ENCODE peak calls at places on chromosomes 16 and 17, in nine cellular contexts. One of them, this sample, is unnamed.
A peak's percentile ranks its signal among the peaks of the same experiment; 100 is the strongest.

GRCh38 chr17:48484850-48485249 is 46.0 kb downstream of the HOXB1 start:
- DNase-seq in body of pancreas: no peak
- DNase-seq in lower lobe of right lung: no peak
- DNase-seq in T-cell: no peak
- DNase-seq in WERI-Rb-1: no peak
- DNase-seq in neuronal stem cell: no peak
- DNase-seq in A549: no peak
- DNase-seq in MM.1S: no peak
- DNase-seq in EH: peak; percentile 73
- DNase-seq in this sample: no peak

GRCh38 chr17:42405963-42406495 is 17.0 kb downstream of the CAVIN1 start:
- DNase-seq in EH: peak; percentile 60
- DNase-seq in lower lobe of right lung: peak; percentile 90
- DNase-seq in MM.1S: peak; percentile 58
- DNase-seq in A549: peak; percentile 90
- DNase-seq in T-cell: peak; percentile 82
- DNase-seq in neuronal stem cell: no peak
- DNase-seq in body of pancreas: peak; percentile 88
- DNase-seq in WERI-Rb-1: peak; percentile 91
- DNase-seq in this sample: peak; percentile 74

GRCh38 chr16:3101841-3102470 is 2.9 kb upstream of the ZSCAN10 start:
- DNase-seq in neuronal stem cell: peak; percentile 51
- DNase-seq in A549: no peak
- DNase-seq in lower lobe of right lung: no peak
- DNase-seq in body of pancreas: no peak
- DNase-seq in WERI-Rb-1: no peak
- DNase-seq in MM.1S: no peak
- DNase-seq in T-cell: no peak
- DNase-seq in EH: no peak
- DNase-seq in this sample: no peak

GRCh38 chr17:39622380-39623006 is 4.3 kb upstream of the PPP1R1B start:
- DNase-seq in EH: no peak
- DNase-seq in neuronal stem cell: no peak
- DNase-seq in T-cell: no peak
- DNase-seq in A549: peak; percentile 56
- DNase-seq in lower lobe of right lung: no peak
- DNase-seq in body of pancreas: no peak
- DNase-seq in WERI-Rb-1: no peak
- DNase-seq in MM.1S: peak; percentile 27
- DNase-seq in this sample: peak; percentile 37

GRCh38 chr16:54522596-54522995 is 236.0 kb upstream of the IRX3 start:
- DNase-seq in T-cell: no peak
- DNase-seq in EH: no peak
- DNase-seq in A549: no peak
- DNase-seq in MM.1S: no peak
- DNase-seq in body of pancreas: no peak
- DNase-seq in lower lobe of right lung: no peak
- DNase-seq in WERI-Rb-1: no peak
- DNase-seq in neuronal stem cell: no peak
- DNase-seq in this sample: no peak

GRCh38 chr16:22109258-22109898 is 17.0 kb downstream of the VWA3A start:
- DNase-seq in T-cell: no peak
- DNase-seq in lower lobe of right lung: no peak
- DNase-seq in EH: no peak
- DNase-seq in A549: no peak
- DNase-seq in MM.1S: peak; percentile 85
- DNase-seq in body of pancreas: no peak
- DNase-seq in neuronal stem cell: no peak
- DNase-seq in WERI-Rb-1: no peak
- DNase-seq in this sample: no peak

GRCh38 chr17:56083475-56083874 is 69.8 kb upstream of the ANKFN1 start:
- DNase-seq in MM.1S: no peak
- DNase-seq in WERI-Rb-1: no peak
- DNase-seq in neuronal stem cell: no peak
- DNase-seq in A549: no peak
- DNase-seq in body of pancreas: no peak
- DNase-seq in lower lobe of right lung: no peak
- DNase-seq in T-cell: no peak
- DNase-seq in EH: peak; percentile 4
- DNase-seq in this sample: no peak

GRCh38 chr17:74012465-74012864 is 191.0 kb upstream of the RPL38 start:
- DNase-seq in A549: no peak
- DNase-seq in lower lobe of right lung: no peak
- DNase-seq in MM.1S: no peak
- DNase-seq in EH: no peak
- DNase-seq in body of pancreas: no peak
- DNase-seq in WERI-Rb-1: peak; percentile 52
- DNase-seq in T-cell: peak; percentile 28
- DNase-seq in neuronal stem cell: no peak
- DNase-seq in this sample: no peak

GRCh38 chr17:17609121-17609520 is 17.6 kb upstream of the PEMT start:
- DNase-seq in EH: peak; percentile 31
- DNase-seq in T-cell: no peak
- DNase-seq in lower lobe of right lung: no peak
- DNase-seq in body of pancreas: no peak
- DNase-seq in WERI-Rb-1: no peak
- DNase-seq in A549: no peak
- DNase-seq in MM.1S: no peak
- DNase-seq in neuronal stem cell: no peak
- DNase-seq in this sample: no peak

GRCh38 chr17:40819528-40820125 is 2.8 kb downstream of the KRT10 start:
- DNase-seq in neuronal stem cell: no peak
- DNase-seq in T-cell: no peak
- DNase-seq in A549: peak; percentile 21
- DNase-seq in WERI-Rb-1: no peak
- DNase-seq in MM.1S: no peak
- DNase-seq in body of pancreas: no peak
- DNase-seq in lower lobe of right lung: no peak
- DNase-seq in EH: peak; percentile 28
- DNase-seq in this sample: no peak

GRCh38 chr16:14334366-14335105 is 263.4 kb downstream of the MRTFB start:
- DNase-seq in MM.1S: no peak
- DNase-seq in T-cell: no peak
- DNase-seq in body of pancreas: no peak
- DNase-seq in A549: no peak
- DNase-seq in EH: peak; percentile 73
- DNase-seq in WERI-Rb-1: no peak
- DNase-seq in lower lobe of right lung: no peak
- DNase-seq in neuronal stem cell: no peak
- DNase-seq in this sample: no peak

This sample was measured in activated T-helper 9 cell treated with anti-CD3 and anti-CD28 coated beads, Interleukin-2, amount 50 U/mL, for 16 hours.